ENCODE peak calls at places on chromosomes 13 and 19, in ten cellular contexts. J is uterus, Z is IMR-90, L is breast epithelium, G is sigmoid colon, K is adrenal gland, Y is stomach, M is spleen, I is transverse colon, N is ovary. D is an unnamed sample.

GRCh38 chr13:27309967-27310598 is 39.5 kb downstream of the RASL11A start:
- DNase-seq in J (no peak), Z (peak; percentile 57), L (no peak), G (no peak), K (no peak), Y (no peak), M (no peak), I (no peak), N (no peak), D (no peak)

GRCh38 chr13:39602277-39602613 is 748 bp downstream of the LHFPL6 start:
- DNase-seq in J (no peak), Z (no peak), L (no peak), G (no peak), K (no peak), Y (no peak), M (no peak), I (no peak), N (no peak), D (no peak)

GRCh38 chr13:75073791-75074190 is 408.2 kb downstream of the TBC1D4 start:
- DNase-seq in J (no peak), Z (no peak), L (no peak), G (no peak), K (no peak), Y (no peak), M (no peak), I (no peak), N (no peak), D (no peak)

GRCh38 chr19:47663911-47664771 is 49.1 kb upstream of the EHD2 start:
- DNase-seq in J (peak; percentile 94), Z (peak; percentile 99), L (peak; percentile 85), G (peak; percentile 95), K (peak; percentile 95), Y (peak; percentile 74), M (no peak), I (peak; percentile 69), N (peak; percentile 73), D (peak; percentile 91)

GRCh38 chr19:33174186-33174585 is 19.9 kb upstream of the LRP3 start:
- DNase-seq in J (no peak), Z (no peak), L (no peak), G (no peak), K (no peak), Y (no peak), M (peak; percentile 74), I (no peak), N (no peak), D (no peak)

GRCh38 chr19:35703343-35703742 is 1.0 kb upstream of the ZBTB32 start:
- DNase-seq in J (no peak), Z (no peak), L (no peak), G (no peak), K (no peak), Y (no peak), M (no peak), I (no peak), N (no peak), D (no peak)

GRCh38 chr19:47351545-47351944 is 2.4 kb downstream of the DHX34 start:
- DNase-seq in J (no peak), Z (peak; percentile 27), L (no peak), G (no peak), K (no peak), Y (no peak), M (no peak), I (no peak), N (no peak), D (no peak)

GRCh38 chr19:45428385-45429231 is 4.9 kb upstream of the ERCC1 start:
- DNase-seq in J (peak; percentile 52), Z (peak; percentile 59), L (no peak), G (peak; percentile 84), K (no peak), Y (peak; percentile 38), M (no peak), I (peak; percentile 52), N (peak; percentile 69), D (peak; percentile 46)

GRCh38 chr19:17469092-17469370 is 1.3 kb upstream of the SLC27A1 start:
- DNase-seq in J (no peak), Z (peak; percentile 13), L (no peak), G (no peak), K (no peak), Y (no peak), M (no peak), I (no peak), N (no peak), D (no peak)

GRCh38 chr19:17470204-17470841 is at the start of gene SLC27A1:
- DNase-seq in J (peak; percentile 99), Z (peak; percentile 98), L (peak; percentile 100), G (peak; percentile 100), K (peak; percentile 99), Y (peak; percentile 98), M (peak; percentile 97), I (peak; percentile 98), N (peak; percentile 99), D (peak; percentile 100)

GRCh38 chr19:17467471-17468301 is 2.6 kb upstream of the SLC27A1 start:
- DNase-seq in J (no peak), Z (no peak), L (no peak), G (no peak), K (no peak), Y (no peak), M (no peak), I (no peak), N (no peak), D (no peak)

GRCh38 chr19:17468302-17469091 is 1.8 kb upstream of the SLC27A1 start:
- DNase-seq in J (peak; percentile 42), Z (no peak), L (peak; percentile 67), G (peak; percentile 91), K (peak; percentile 94), Y (peak; percentile 85), M (peak; percentile 76), I (peak; percentile 38), N (peak; percentile 84), D (peak; percentile 78)

GRCh38 chr19:17469371-17470203 is 737 bp upstream of the SLC27A1 start:
- DNase-seq in J (peak; percentile 99), Z (peak; percentile 89), L (peak; percentile 97), G (peak; percentile 99), K (peak; percentile 98), Y (peak; percentile 98), M (peak; percentile 97), I (peak; percentile 97), N (peak; percentile 99), D (peak; percentile 98)
- TF ChIP-seq POLR2A in J (no peak), Z (no peak), L (no peak), G (no peak), K (peak; percentile 27), Y (no peak), M (no peak), I (no peak), N (peak; percentile 43), D (no peak)

GRCh38 chr13:49697468-49697867 is 6.2 kb upstream of the EBPL start:
- DNase-seq in J (no peak), Z (no peak), L (no peak), G (no peak), K (no peak), Y (no peak), M (no peak), I (no peak), N (no peak), D (no peak)

GRCh38 chr13:49693877-49694276 is 2.6 kb upstream of the EBPL start:
- DNase-seq in J (no peak), Z (no peak), L (no peak), G (no peak), K (no peak), Y (no peak), M (no peak), I (no peak), N (no peak), D (no peak)

GRCh38 chr13:49693191-49693733 is 2.0 kb upstream of the EBPL start:
- DNase-seq in J (no peak), Z (peak; percentile 22), L (no peak), G (no peak), K (no peak), Y (no peak), M (no peak), I (no peak), N (no peak), D (no peak)

GRCh38 chr13:49690990-49691886 is at the start of gene EBPL:
- DNase-seq in J (peak; percentile 93), Z (peak; percentile 86), L (peak; percentile 90), G (peak; percentile 96), K (peak; percentile 94), Y (peak; percentile 95), M (peak; percentile 98), I (peak; percentile 96), N (peak; percentile 95), D (peak; percentile 97)

DNA sequence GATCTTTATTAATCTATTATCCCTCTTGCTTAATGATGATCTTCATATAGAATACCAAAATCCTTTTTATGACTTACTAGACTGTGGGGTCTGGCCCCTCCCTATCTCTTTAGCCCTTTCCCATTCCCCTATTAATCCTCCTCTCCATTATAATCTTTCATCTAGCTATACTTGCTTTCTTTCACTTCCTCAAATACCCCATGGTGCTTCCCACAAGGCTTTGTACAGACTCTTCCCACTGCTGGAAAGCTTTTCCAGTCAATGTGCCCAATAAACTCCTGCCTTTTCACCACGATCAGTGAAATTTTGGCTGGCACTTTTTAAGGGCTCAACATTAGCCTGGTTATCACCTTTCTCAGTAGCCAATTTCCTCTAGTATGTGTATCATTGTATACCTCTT is 3.2 kb upstream of the EBPL start:
- DNase-seq in J (no peak), Z (no peak), L (no peak), G (no peak), K (no peak), Y (no peak), M (no peak), I (no peak), N (no peak), D (no peak)
- H3K27ac ChIP-seq in J (no peak overlapping the region), Z (no peak overlapping the region), L (no peak overlapping the region), G (no peak overlapping the region), K (no peak overlapping the region), Y (no peak overlapping the region), M (no peak overlapping the region), I (no peak overlapping the region), N (no peak overlapping the region), D (no peak overlapping the region)

DNA sequence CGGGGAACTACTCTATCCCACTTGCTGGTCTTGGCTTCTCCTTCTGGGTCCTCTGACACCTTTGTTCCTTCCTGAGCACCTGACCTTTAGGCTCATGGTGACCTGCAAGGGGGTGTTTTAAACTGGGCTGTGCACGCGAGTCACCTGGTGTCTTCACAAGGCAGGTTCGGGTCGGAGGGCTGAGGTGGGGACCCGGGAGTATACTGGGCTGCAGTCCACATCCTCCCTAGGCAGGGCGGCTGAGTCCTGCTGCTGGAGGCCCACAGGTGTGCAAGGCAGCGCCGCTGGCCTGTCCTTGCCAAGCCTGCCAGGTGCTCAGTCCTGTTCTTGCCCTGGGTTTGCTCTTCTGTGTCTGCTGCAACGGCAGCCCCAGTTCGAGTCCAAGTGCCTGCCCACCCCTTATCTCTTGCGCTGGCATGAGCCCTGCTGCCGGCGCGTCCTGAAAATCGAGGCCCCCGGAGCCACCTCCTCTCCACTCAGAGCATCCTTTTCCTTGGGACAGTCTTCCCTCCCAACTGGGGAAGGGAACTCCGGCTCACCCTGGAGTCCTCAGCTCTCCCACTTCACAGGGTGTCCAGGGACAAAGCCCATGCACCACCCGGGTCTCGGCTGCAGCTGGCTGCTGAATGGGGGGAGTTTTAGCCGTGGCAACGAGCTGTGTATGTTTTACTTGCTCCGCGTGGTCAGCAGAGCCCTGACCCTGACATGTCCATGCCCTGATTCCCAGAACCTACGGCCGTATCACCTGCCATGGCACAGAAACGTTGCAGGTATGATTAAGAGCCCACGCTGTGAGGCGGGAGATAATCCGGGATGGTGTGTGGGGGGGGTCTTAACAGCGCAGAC is 193.5 kb downstream of the TEX29 start:
- DNase-seq in J (no peak), Z (no peak), L (no peak), G (no peak), K (no peak), Y (no peak), M (peak; percentile 64), I (no peak), N (no peak), D (peak; percentile 10)
- H3K27me3 ChIP-seq in J (no peaks in the 10 kb centered on the region), Z (no peaks in the 10 kb centered on the region), L (no peaks in the 10 kb centered on the region), G (peaks cover 11% of the 10 kb centered on the region), K (peaks cover 7% of the 10 kb centered on the region), Y (peaks cover 69% of the 10 kb centered on the region), M (peaks cover 14% of the 10 kb centered on the region), I (peaks cover 7% of the 10 kb centered on the region), N (no peaks in the 10 kb centered on the region), D (no peaks in the 10 kb centered on the region)

DNA sequence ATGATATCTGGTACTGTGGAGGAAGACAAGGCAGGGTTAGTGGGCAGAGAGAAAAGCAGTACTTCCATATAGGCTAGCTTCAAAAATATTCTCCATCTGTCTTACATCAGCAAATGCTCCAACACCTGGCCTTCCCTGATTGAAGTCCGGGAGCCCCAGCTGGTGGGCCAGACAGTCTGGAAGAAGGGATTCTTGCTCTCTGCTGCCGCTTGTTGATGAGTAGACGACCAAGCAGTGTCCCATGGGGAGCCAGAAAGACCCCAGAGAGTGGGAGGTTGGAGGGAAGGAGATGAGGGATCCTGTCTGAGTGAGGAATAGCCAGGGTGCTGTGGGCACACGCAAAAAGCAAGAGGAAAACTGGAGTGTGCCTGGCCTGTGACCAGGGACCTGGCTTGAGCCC is 95.1 kb downstream of the ATP8A2 start:
- DNase-seq in J (no peak), Z (no peak), L (no peak), G (no peak), K (no peak), Y (no peak), M (no peak), I (no peak), N (no peak), D (no peak)
- TF ChIP-seq POLR2A in J (no peak), Z (no peak), L (no peak), G (no peak), K (no peak), Y (no peak), M (no peak), I (no peak), N (no peak), D (no peak)

D was measured in testis.